ENCODE peak calls at places on chromosomes 13 and 19, in nine cellular contexts. K, O, U, B, I, J, M, S and Q are unnamed samples.

GRCh38 chr13:74969419-74969818 is 512.5 kb downstream of the TBC1D4 start:
- DNase-seq in S (no peak), O (no peak), B (no peak), I (no peak), K (no peak), J (no peak), U (no peak), M (no peak), Q (no peak)

GRCh38 chr13:98144501-98145350 is 1.8 kb downstream of the FARP1 start:
- DNase-seq in S (peak), O (no peak), U (no peak), J (peak), I (no peak), K (no peak), M (no peak), B (no peak), Q (no peak)

GRCh38 chr19:18924684-18925213 is 5.2 kb downstream of the DDX49 start:
- DNase-seq in M (no peak), O (no peak), U (no peak), J (no peak), S (no peak), K (no peak), I (no peak), B (no peak), Q (no peak)

GRCh38 chr19:12140545-12141404 is 625 bp upstream of the ZNF20 start:
- DNase-seq in M (peak), I (peak), B (no peak), O (peak), K (no peak), J (peak), U (peak), S (peak), Q (peak)

GRCh38 chr19:19276386-19276785 is 3.3 kb upstream of the TM6SF2 start:
- DNase-seq in B (no peak), S (no peak), O (no peak), I (no peak), U (no peak), K (no peak), J (no peak), M (no peak), Q (no peak)

GRCh38 chr19:17473041-17473440 is 2.7 kb downstream of the SLC27A1 start:
- DNase-seq in M (peak), I (no peak), O (no peak), S (no peak), B (no peak), U (no peak), J (peak), K (no peak), Q (no peak)

GRCh38 chr13:101955764-101956163 is 446.1 kb downstream of the FGF14 start:
- DNase-seq in J (no peak), O (no peak), K (no peak), I (no peak), M (no peak), U (no peak), B (no peak), S (no peak), Q (no peak)

GRCh38 chr13:101970339-101970738 is 431.5 kb downstream of the FGF14 start:
- DNase-seq in S (no peak), B (no peak), U (no peak), M (no peak), I (no peak), J (no peak), O (no peak), K (no peak), Q (no peak)

GRCh38 chr13:100330662-100331061 is 241.8 kb downstream of the PCCA start:
- DNase-seq in S (no peak), O (no peak), U (no peak), M (no peak), J (no peak), B (no peak), K (no peak), I (no peak), Q (no peak)

GRCh38 chr19:54302252-54302651 is 10.7 kb downstream of the LILRA5 start:
- DNase-seq in U (no peak), J (no peak), M (peak), K (no peak), B (no peak), S (no peak), I (no peak), O (no peak), Q (no peak)

GRCh38 chr19:29658221-29658991 is 6.9 kb upstream of the PLEKHF1 start:
- DNase-seq in K (no peak), S (no peak), O (no peak), U (no peak), J (no peak), B (no peak), I (no peak), M (no peak), Q (no peak)

GRCh38 chr19:32581704-32582164 is 744 bp downstream of the PDCD5 start:
- DNase-seq in K (no peak), S (no peak), M (no peak), B (no peak), U (no peak), O (no peak), J (peak), I (no peak), Q (no peak)

GRCh38 chr13:66665991-66666390 is 564.1 kb downstream of the PCDH9 start:
- DNase-seq in S (peak), J (no peak), K (no peak), B (peak), U (no peak), M (no peak), I (no peak), O (no peak), Q (no peak)

GRCh38 chr13:27354379-27354778 is 70.0 kb upstream of the GTF3A start:
- DNase-seq in U (no peak), M (no peak), J (no peak), S (no peak), O (no peak), B (peak), I (no peak), K (no peak), Q (no peak)

GRCh38 chr13:66693656-66694055 is 536.5 kb downstream of the PCDH9 start:
- DNase-seq in B (no peak), M (no peak), K (no peak), U (no peak), I (no peak), J (no peak), S (no peak), O (no peak), Q (no peak)

GRCh38 chr13:41931337-41931736 is 29.6 kb downstream of the VWA8 start:
- DNase-seq in I (no peak), J (no peak), B (no peak), U (no peak), S (no peak), M (no peak), O (no peak), K (no peak), Q (no peak)

GRCh38 chr19:29547361-29547960 is 21.7 kb downstream of the VSTM2B start:
- DNase-seq in K (no peak), U (no peak), J (no peak), I (no peak), O (no peak), S (no peak), B (no peak), M (no peak), Q (no peak)

GRCh38 chr19:51714848-51715247 is 8.9 kb downstream of the HAS1 start:
- DNase-seq in U (no peak), J (no peak), B (no peak), S (no peak), I (no peak), M (no peak), O (no peak), K (no peak), Q (no peak)

GRCh38 chr13:39417643-39418042 is 185.3 kb downstream of the LHFPL6 start:
- DNase-seq in S (no peak), M (no peak), O (no peak), U (no peak), B (no peak), J (no peak), I (no peak), K (no peak), Q (no peak)

GRCh38 chr13:79501538-79502232 is 20.7 kb downstream of the NDFIP2 start:
- DNase-seq in K (no peak), S (no peak), I (no peak), M (no peak), O (no peak), J (no peak), B (no peak), U (no peak), Q (no peak)

GRCh38 chr13:113297370-113297871 is 382 bp downstream of the LAMP1 start:
- DNase-seq in I (no peak), K (no peak), M (peak), J (peak), S (no peak), B (no peak), U (peak), O (no peak), Q (peak)

GRCh38 chr19:29610213-29610573 is 4.1 kb downstream of the POP4 start:
- DNase-seq in K (no peak), I (no peak), B (no peak), S (no peak), U (no peak), O (no peak), J (no peak), M (no peak), Q (no peak)

GRCh38 chr19:11659612-11660011 is 62.3 kb downstream of the ZNF627 start:
- DNase-seq in B (no peak), O (no peak), S (no peak), U (no peak), M (no peak), I (no peak), K (no peak), J (no peak), Q (no peak)

GRCh38 chr19:15702590-15702930 is 25.3 kb upstream of the OR10H2 start:
- DNase-seq in O (peak), S (peak), K (no peak), U (peak), M (peak), B (peak), I (no peak), J (no peak), Q (no peak)

GRCh38 chr13:98450495-98451167 is 126.3 kb downstream of the STK24 start:
- DNase-seq in U (no peak), I (no peak), J (no peak), S (peak), K (no peak), M (no peak), O (no peak), B (no peak), Q (no peak)

GRCh38 chr13:110308377-110309158 is 1.5 kb downstream of the COL4A2 start:
- DNase-seq in K (no peak), S (no peak), M (no peak), J (peak), B (no peak), U (no peak), I (no peak), O (no peak), Q (no peak)